ENCODE peak calls at places on chromosome 9, in six cellular contexts. One of them, this sample, is unnamed.

GRCh38 chr9:7150153-7150890 is 392.5 kb downstream of the KDM4C start:
- DNase-seq in A172: no peak
- DNase-seq in frontal cortex: no peak
- DNase-seq in stomach: no peak
- DNase-seq in CD8-positive, alpha-beta T cell: no peak
- DNase-seq in brain microvascular endothelial cell: no peak
- DNase-seq in this sample: no peak

GRCh38 chr9:36163840-36164175 is 5.4 kb upstream of the CCIN start:
- DNase-seq in A172: no peak
- DNase-seq in frontal cortex: no peak
- DNase-seq in stomach: no peak
- DNase-seq in CD8-positive, alpha-beta T cell: no peak
- DNase-seq in brain microvascular endothelial cell: peak
- DNase-seq in this sample: no peak

GRCh38 chr9:117796681-117797080 is 92.5 kb downstream of the TLR4 start:
- DNase-seq in A172: no peak
- DNase-seq in frontal cortex: no peak
- DNase-seq in stomach: no peak
- DNase-seq in CD8-positive, alpha-beta T cell: no peak
- DNase-seq in brain microvascular endothelial cell: peak
- DNase-seq in this sample: no peak

GRCh38 chr9:93232388-93232965 is 48.5 kb downstream of the WNK2 start:
- DNase-seq in A172: no peak
- DNase-seq in frontal cortex: no peak
- DNase-seq in stomach: no peak
- DNase-seq in CD8-positive, alpha-beta T cell: no peak
- DNase-seq in brain microvascular endothelial cell: no peak
- DNase-seq in this sample: no peak

GRCh38 chr9:99778308-99778707 is 43.4 kb upstream of the NR4A3 start:
- DNase-seq in A172: peak
- DNase-seq in frontal cortex: no peak
- DNase-seq in stomach: no peak
- DNase-seq in CD8-positive, alpha-beta T cell: no peak
- DNase-seq in brain microvascular endothelial cell: peak
- DNase-seq in this sample: peak

GRCh38 chr9:116288658-116289057 is 135.1 kb downstream of the PAPPA start:
- DNase-seq in A172: peak
- DNase-seq in frontal cortex: no peak
- DNase-seq in stomach: no peak
- DNase-seq in CD8-positive, alpha-beta T cell: no peak
- DNase-seq in brain microvascular endothelial cell: peak
- DNase-seq in this sample: peak

GRCh38 chr9:72551306-72551705 is 29.9 kb downstream of the TMC1 start:
- DNase-seq in A172: no peak
- DNase-seq in frontal cortex: no peak
- DNase-seq in stomach: no peak
- DNase-seq in CD8-positive, alpha-beta T cell: no peak
- DNase-seq in brain microvascular endothelial cell: no peak
- DNase-seq in this sample: no peak

GRCh38 chr9:127637322-127637847 is 25.3 kb downstream of the STXBP1 start:
- DNase-seq in A172: peak
- DNase-seq in frontal cortex: no peak
- DNase-seq in stomach: no peak
- DNase-seq in CD8-positive, alpha-beta T cell: no peak
- DNase-seq in brain microvascular endothelial cell: peak
- DNase-seq in this sample: no peak

GRCh38 chr9:92191801-92192200 is 76.6 kb upstream of the SPTLC1 start:
- DNase-seq in A172: peak
- DNase-seq in frontal cortex: no peak
- DNase-seq in stomach: no peak
- DNase-seq in CD8-positive, alpha-beta T cell: no peak
- DNase-seq in brain microvascular endothelial cell: no peak
- DNase-seq in this sample: no peak

This sample was measured in GM12865.